ENCODE peak calls at places on chromosomes 12 and 14, in five cellular contexts. D, B, M, R and S are unnamed samples.

GRCh38 chr12:129840145-129840884 is 63.5 kb downstream of the TMEM132D start:
- DNase-seq in B (no peak), D (no peak), R (no peak), M (no peak), S (no peak)

GRCh38 chr12:124848621-124849380 is 14.9 kb downstream of the SCARB1 start:
- DNase-seq in R (no peak), B (no peak), D (no peak), M (no peak), S (no peak)

GRCh38 chr14:85731198-85731597 is 201.3 kb downstream of the FLRT2 start:
- DNase-seq in R (no peak), B (no peak), M (peak), D (no peak), S (peak)

GRCh38 chr14:51139221-51139681 is 44.3 kb upstream of the TRIM9 start:
- DNase-seq in R (no peak), D (no peak), B (no peak), M (no peak), S (peak)

GRCh38 chr14:68733086-68733621 is 59.7 kb downstream of the ZFP36L1 start:
- DNase-seq in D (no peak), R (no peak), M (no peak), B (no peak), S (peak)

GRCh38 chr14:105255021-105255507 is 6.7 kb downstream of the BTBD6 start:
- DNase-seq in B (no peak), D (no peak), R (peak), M (peak), S (no peak)

GRCh38 chr14:99320105-99320572 is 48.1 kb upstream of the BCL11B start:
- DNase-seq in D (no peak), R (no peak), B (peak), M (peak), S (peak)

GRCh38 chr14:100375273-100375962 is 52.3 kb downstream of the SLC25A47 start:
- DNase-seq in D (peak), B (peak), R (peak), M (peak), S (peak)

GRCh38 chr14:56953884-56954283 is 143.6 kb upstream of the OTX2 start:
- DNase-seq in D (no peak), M (no peak), B (no peak), R (no peak), S (no peak)

GRCh38 chr14:24439830-24440605 is 2.6 kb downstream of the SDR39U1 start:
- DNase-seq in R (no peak), M (no peak), D (no peak), B (no peak), S (no peak)
- H3K4me3 ChIP-seq in R (no peak), M (no peak), D (no peak), B (no peak), S (no peak)

GRCh38 chr14:93946506-93947170 is 19.5 kb downstream of the FAM181A start:
- DNase-seq in R (no peak), B (no peak), M (no peak), D (no peak), S (no peak)

GRCh38 chr14:93945070-93945399 is 17.9 kb downstream of the FAM181A start:
- DNase-seq in R (no peak), B (no peak), D (no peak), M (no peak), S (no peak)

GRCh38 chr14:93946104-93946503 is 19.0 kb downstream of the FAM181A start:
- DNase-seq in D (no peak), B (no peak), M (peak), R (no peak), S (no peak)

GRCh38 chr14:93949511-93950075 is 22.4 kb downstream of the FAM181A start:
- DNase-seq in B (no peak), D (no peak), M (peak), R (no peak), S (no peak)

DNA sequence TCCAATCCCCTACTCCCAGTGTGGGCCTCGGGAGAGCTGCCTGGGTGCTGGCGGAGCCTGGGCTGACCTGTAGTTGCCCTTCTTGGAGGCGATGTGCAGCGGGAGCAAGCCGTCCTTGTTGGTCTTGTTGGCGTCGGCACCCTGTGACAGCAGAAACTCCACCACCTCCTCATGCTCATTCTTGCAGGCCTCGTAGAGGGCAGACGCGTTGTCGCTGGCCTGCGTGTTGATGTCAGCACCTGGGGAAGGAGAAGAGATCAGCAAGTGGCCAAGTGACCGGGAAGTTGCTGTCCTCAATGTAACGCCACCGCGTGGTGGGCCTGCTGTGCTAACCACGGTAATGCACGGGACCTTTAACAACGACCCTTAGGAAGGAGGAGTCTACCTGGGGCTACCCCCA is 20.1 kb downstream of the FAM181A start:
- DNase-seq in R (no peak), D (no peak), B (no peak), M (no peak), S (no peak)
- TF ChIP-seq CTCF in R (no peak), D (no peak), B (no peak), M (no peak), S (no peak)

GRCh38 chr14:90966493-90966892 is 93.9 kb downstream of the RPS6KA5 start:
- DNase-seq in M (no peak), D (no peak), R (no peak), B (no peak), S (no peak)

GRCh38 chr14:90971687-90972086 is 88.8 kb downstream of the RPS6KA5 start:
- DNase-seq in D (no peak), R (no peak), B (no peak), M (no peak), S (no peak)

GRCh38 chr14:90969493-90970166 is 90.8 kb downstream of the RPS6KA5 start:
- DNase-seq in B (peak), R (no peak), D (no peak), M (peak), S (no peak)

GRCh38 chr14:90968025-90968424 is 92.4 kb downstream of the RPS6KA5 start:
- DNase-seq in B (no peak), D (no peak), R (no peak), M (no peak), S (no peak)

DNA sequence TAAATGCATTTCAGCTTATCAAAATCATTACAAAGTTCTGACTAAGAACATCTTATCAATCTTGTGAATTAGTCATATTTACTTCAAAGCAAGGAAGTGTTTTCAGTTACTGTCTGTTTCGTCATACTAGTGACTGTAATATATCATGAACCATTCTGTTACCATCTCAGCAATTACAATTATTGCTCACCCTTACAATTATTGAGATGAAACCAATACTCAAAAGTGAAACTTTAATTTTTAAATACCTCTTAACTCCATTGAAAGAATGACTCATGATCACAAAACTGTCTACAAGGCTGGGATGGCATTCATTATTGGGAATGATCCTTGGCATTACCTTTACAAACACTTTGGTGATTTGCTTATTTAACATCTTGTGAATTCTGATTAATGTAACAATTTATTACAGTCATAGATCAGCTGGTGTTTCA is 90.3 kb downstream of the RPS6KA5 start:
- DNase-seq in D (no peak), R (no peak), B (peak), M (peak), S (peak)
- H3K4me3 ChIP-seq in D (no peak), R (no peak), B (no peak), M (no peak), S (no peak)

GRCh38 chr12:98373019-98373554 is 142.3 kb upstream of the TMPO start:
- DNase-seq in R (no peak), D (no peak), M (peak), B (peak), S (no peak)

GRCh38 chr12:98370976-98371375 is 144.4 kb upstream of the TMPO start:
- DNase-seq in M (no peak), D (no peak), B (no peak), R (no peak), S (no peak)

GRCh38 chr12:98372340-98373018 is 142.9 kb upstream of the TMPO start:
- DNase-seq in D (no peak), M (peak), B (no peak), R (no peak), S (no peak)

GRCh38 chr12:98371419-98371818 is 144.0 kb upstream of the TMPO start:
- DNase-seq in R (no peak), M (peak), B (no peak), D (no peak), S (no peak)

GRCh38 chr12:98373982-98374381 is 141.4 kb upstream of the TMPO start:
- DNase-seq in B (no peak), R (no peak), D (no peak), M (peak), S (no peak)
- TF ChIP-seq CTCF in B (no peak), R (peak), D (peak), M (peak), S (peak)